ENCODE peak calls at places on chromosomes 11 and 22, in four cellular contexts. X is mesendoderm, C is H1, J is IMR-90. E is an unnamed sample. For H3K27me3, the result is how much of the 10 kb centered on the place peaks cover.

GRCh38 chr22:25760848-25761595 is 19.0 kb downstream of the MYO18B start:
- DNase-seq in X (no peak), C (no peak), J (no peak), E (no peak)

GRCh38 chr11:9573775-9574555 is 495 bp downstream of the WEE1 start:
- DNase-seq in X (no peak), C (no peak), J (no peak), E (no peak)

GRCh38 chr11:64299847-64300648 is at the start of gene CATSPERZ:
- DNase-seq in X (no peak), C (peak), J (no peak), E (no peak)

GRCh38 chr11:60887531-60887930 is 18.9 kb downstream of the PRPF19 start:
- DNase-seq in X (peak), C (peak), J (peak), E (peak)

GRCh38 chr11:14078941-14079522 is 116.5 kb downstream of the SPON1 start:
- DNase-seq in X (no peak), C (no peak), J (no peak), E (no peak)

GRCh38 chr22:46012182-46012880 is 35.4 kb upstream of the WNT7B start:
- DNase-seq in X (no peak), C (no peak), J (no peak), E (no peak)

GRCh38 chr11:68122936-68123539 is 1.9 kb upstream of the CHKA start:
- DNase-seq in X (peak), C (no peak), J (no peak), E (peak)

GRCh38 chr11:130269544-130269943 is 45.2 kb downstream of the ZBTB44 start:
- DNase-seq in X (no peak), C (no peak), J (no peak), E (no peak)

GRCh38 chr11:67689178-67689577 is 14.8 kb upstream of the ALDH3B2 start:
- DNase-seq in X (no peak), C (no peak), J (no peak), E (no peak)

GRCh38 chr11:43685483-43685882 is 4.9 kb downstream of the HSD17B12 start:
- DNase-seq in X (no peak), C (no peak), J (no peak), E (no peak)

GRCh38 chr22:41197046-41197807 is 7.9 kb upstream of the L3MBTL2 start:
- DNase-seq in X (peak), C (peak), J (peak), E (peak)

GRCh38 chr11:121464352-121464946 is 11.7 kb upstream of the SORL1-AS1 start:
- DNase-seq in X (peak), C (no peak), J (peak), E (peak)

GRCh38 chr11:68010058-68011041 is at the start of gene ALDH3B1:
- DNase-seq in X (peak), C (peak), J (peak), E (peak)

GRCh38 chr11:69483696-69484426 is 2.4 kb downstream of the LINC01488 start:
- DNase-seq in X (no peak), C (no peak), J (no peak), E (peak)

GRCh38 chr11:1000357-1000982 is 36.0 kb downstream of the MUC6 start:
- DNase-seq in X (no peak), C (no peak), J (no peak), E (no peak)

GRCh38 chr11:33772300-33772699 is 2.0 kb downstream of the FBXO3 start:
- DNase-seq in X (peak), C (no peak), J (peak), E (no peak)

GRCh38 chr22:41217553-41218157 is 12.5 kb downstream of the L3MBTL2 start:
- DNase-seq in X (peak), C (peak), J (peak), E (peak)

GRCh38 chr11:17734986-17735822 is 623 bp downstream of the KCNC1 start:
- DNase-seq in X (peak), C (peak), J (peak), E (peak)

GRCh38 chr11:115721309-115722007 is 217.2 kb upstream of the CADM1 start:
- DNase-seq in X (no peak), C (no peak), J (no peak), E (no peak)

GRCh38 chr11:125148743-125149142 is 15.8 kb upstream of the PKNOX2 start:
- DNase-seq in X (no peak), C (no peak), J (no peak), E (no peak)

GRCh38 chr11:43278302-43278956 is 33.4 kb upstream of the API5 start:
- DNase-seq in X (peak), C (peak), J (peak), E (peak)

GRCh38 chr11:120702656-120703055 is 191.1 kb downstream of the GRIK4 start:
- DNase-seq in X (no peak), C (no peak), J (no peak), E (no peak)

GRCh38 chr11:86923993-86924766 is 31.0 kb downstream of the FZD4 start:
- DNase-seq in X (peak), C (peak), J (no peak), E (peak)

GRCh38 chr11:68843052-68843561 is 1.4 kb upstream of the CPT1A start:
- DNase-seq in X (no peak), C (no peak), J (peak), E (no peak)

GRCh38 chr11:48063424-48063978 is 83.1 kb downstream of the PTPRJ start:
- DNase-seq in X (no peak), C (no peak), J (peak), E (no peak)

GRCh38 chr11:19398273-19398672 is 157.5 kb upstream of the E2F8 start:
- DNase-seq in X (no peak), C (no peak), J (peak), E (no peak)

GRCh38 chr22:22684605-22685561 is 40.5 kb downstream of the GGTLC2 start:
- DNase-seq in X (peak), C (peak), J (peak), E (peak)

GRCh38 chr11:11572386-11572785 is 49.4 kb downstream of the GALNT18 start:
- DNase-seq in X (no peak), C (no peak), J (peak), E (no peak)

GRCh38 chr11:104965735-104966134 is 2.6 kb downstream of the CASP4 start:
- DNase-seq in X (no peak), C (no peak), J (no peak), E (no peak)

GRCh38 chr11:104968856-104969776 is 742 bp upstream of the CASP4 start:
- DNase-seq in X (peak), C (peak), J (peak), E (peak)

GRCh38 chr11:104970756-104971155 is 2.4 kb upstream of the CASP4 start:
- DNase-seq in X (no peak), C (no peak), J (no peak), E (no peak)

GRCh38 chr11:104967493-104968364 is 645 bp downstream of the CASP4 start:
- DNase-seq in X (no peak), C (no peak), J (peak), E (no peak)

DNA sequence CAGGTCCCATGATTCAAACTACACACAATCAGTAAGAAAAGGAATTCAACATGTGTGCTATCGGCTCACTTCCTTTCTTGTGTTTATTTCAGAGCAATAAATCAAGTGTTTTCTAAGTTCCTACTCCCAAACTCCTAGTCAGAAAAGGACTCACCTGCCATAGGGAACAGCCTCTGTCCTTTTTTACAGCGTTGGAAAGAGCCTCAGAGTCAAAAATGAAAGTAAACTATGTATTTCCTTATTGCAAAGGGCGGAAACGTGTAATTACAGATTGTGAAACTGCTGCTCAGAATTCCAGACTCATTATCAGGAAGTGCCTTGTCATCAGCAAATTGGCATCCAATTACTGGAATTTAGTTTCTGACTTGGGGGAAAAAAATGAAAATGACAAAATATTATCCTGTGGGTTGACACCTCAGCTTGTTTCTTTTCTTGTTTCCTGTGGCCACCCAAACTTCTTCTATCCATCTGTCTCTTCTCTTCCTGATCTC is at the start of gene CASP4:
- DNase-seq in X (no peak), C (no peak), J (peak), E (no peak)
- H3K18ac ChIP-seq in X (no peak), C (no peak), J (peak), E (no peak)

DNA sequence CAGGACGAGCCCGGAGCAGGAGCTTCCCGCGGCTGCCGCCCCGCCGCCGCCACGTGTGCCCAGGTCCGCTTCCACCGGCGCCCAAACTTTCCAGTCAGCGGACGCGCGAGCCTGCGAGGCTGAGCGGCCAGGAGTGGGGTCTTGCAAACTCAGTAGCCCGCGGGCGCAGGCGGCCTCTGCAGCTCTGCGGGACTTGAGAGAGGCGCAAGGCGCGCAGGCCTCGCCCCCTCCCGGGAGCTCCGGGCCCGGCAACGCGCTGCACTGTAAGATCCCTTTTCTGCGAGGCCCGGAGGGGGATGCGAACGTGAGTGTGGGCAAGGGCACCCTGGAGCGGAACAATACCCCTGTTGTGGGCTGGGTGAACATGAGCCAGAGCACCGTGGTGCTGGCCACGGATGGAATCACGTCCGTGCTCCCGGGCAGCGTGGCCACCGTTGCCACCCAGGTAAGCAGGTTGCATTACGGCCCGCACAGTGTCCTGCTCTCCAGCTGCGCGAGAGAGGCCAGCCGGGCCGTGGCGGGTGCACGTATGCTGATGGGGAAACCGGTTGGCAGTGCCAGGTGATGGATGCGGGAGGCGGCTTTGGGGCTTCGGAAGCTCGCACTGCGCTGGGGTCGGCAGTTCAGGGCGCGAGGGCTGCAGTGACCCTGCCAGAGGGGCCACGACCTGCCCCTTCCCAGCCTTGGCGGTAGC is 2.0 kb downstream of the SLC6A5 start:
- DNase-seq in X (peak), C (peak), J (no peak), E (peak)
- H3K27me3 ChIP-seq in X (half or more), C (half or more), J (half or more), E (half or more)

GRCh38 chr11:12624595-12624994 is 49.6 kb upstream of the TEAD1 start:
- DNase-seq in X (no peak), C (no peak), J (no peak), E (no peak)
- H4K5ac ChIP-seq in X (no peak), C (no peak), J (no peak), E (no peak)

GRCh38 chr22:36586250-36586649 is 57.3 kb upstream of the EIF3D start:
- DNase-seq in X (peak), C (no peak), J (no peak), E (no peak)

GRCh38 chr22:36588285-36588684 is 59.3 kb upstream of the EIF3D start:
- DNase-seq in X (no peak), C (no peak), J (no peak), E (no peak)

GRCh38 chr22:36585841-36586240 is 56.9 kb upstream of the EIF3D start:
- DNase-seq in X (peak), C (no peak), J (peak), E (peak)

GRCh38 chr22:36586852-36587251 is 57.9 kb upstream of the EIF3D start:
- DNase-seq in X (no peak), C (no peak), J (no peak), E (no peak)

DNA sequence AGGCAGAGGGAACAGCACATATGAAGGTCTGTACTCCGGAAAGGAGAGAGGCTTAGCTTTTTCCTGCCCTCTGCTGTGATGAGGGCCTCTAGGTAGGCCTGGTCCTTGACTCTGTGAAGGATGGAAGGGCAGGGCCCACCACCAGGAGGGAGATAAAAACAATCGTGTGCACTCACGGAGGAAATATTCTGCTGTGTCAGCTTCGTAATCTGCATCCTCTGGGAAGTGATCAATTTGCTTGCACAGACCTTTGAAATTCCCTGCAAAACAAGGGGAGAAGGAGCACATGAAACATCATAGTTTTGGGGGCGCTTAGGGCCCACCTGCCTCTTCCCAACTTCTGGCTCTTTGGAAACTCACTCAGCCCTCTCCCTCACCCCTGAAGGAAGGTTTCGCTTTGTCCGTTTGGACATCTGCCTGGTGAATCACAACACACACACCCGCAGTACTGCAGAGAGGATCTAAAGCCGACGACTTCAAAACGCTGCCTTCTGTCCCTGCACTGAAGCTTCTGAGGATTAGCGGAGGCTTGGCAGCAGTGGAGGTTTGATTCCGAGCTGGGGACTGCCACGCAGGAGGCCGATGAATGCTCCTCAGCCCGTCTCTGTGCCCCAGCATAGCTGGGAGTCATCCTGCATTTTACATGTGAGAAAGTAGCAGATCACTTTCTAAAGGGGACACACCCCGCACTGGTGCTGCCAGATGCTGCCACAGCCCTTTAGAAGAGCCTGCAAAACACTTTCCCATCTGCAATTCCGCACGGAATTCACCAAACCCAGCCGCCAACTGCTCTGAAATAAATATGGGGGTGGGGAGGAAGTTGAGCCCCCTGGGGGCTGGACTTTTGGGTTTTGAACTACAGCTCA is 58.6 kb upstream of the EIF3D start:
- DNase-seq in X (no peak), C (no peak), J (peak), E (no peak)
- H3K18ac ChIP-seq in X (no peak), C (no peak), J (no peak), E (no peak)

GRCh38 chr22:20315337-20316216 is 4.3 kb downstream of the DGCR6L start:
- DNase-seq in X (no peak), C (peak), J (no peak), E (peak)
- H3K27me3 ChIP-seq in X (under half), C (under half), J (under half), E (under half)

GRCh38 chr11:96013459-96014213 is 89.7 kb upstream of the MTMR2 start:
- DNase-seq in X (peak), C (no peak), J (no peak), E (peak)

GRCh38 chr11:96016978-96017502 is 93.1 kb upstream of the MTMR2 start:
- DNase-seq in X (no peak), C (no peak), J (no peak), E (no peak)

GRCh38 chr11:96015911-96016565 is 92.1 kb upstream of the MTMR2 start:
- DNase-seq in X (peak), C (no peak), J (no peak), E (peak)

GRCh38 chr11:96012086-96012824 is 88.3 kb upstream of the MTMR2 start:
- DNase-seq in X (peak), C (no peak), J (peak), E (peak)

GRCh38 chr11:96014234-96014633 is 90.3 kb upstream of the MTMR2 start:
- DNase-seq in X (peak), C (no peak), J (peak), E (no peak)
- H4K5ac ChIP-seq in X (no peak), C (no peak), J (no peak), E (no peak)

GRCh38 chr11:66080055-66080817 is 10.2 kb downstream of the PACS1 start:
- DNase-seq in X (no peak), C (no peak), J (peak), E (no peak)
- H3K18ac ChIP-seq in X (no peak), C (no peak), J (no peak), E (no peak)

DNA sequence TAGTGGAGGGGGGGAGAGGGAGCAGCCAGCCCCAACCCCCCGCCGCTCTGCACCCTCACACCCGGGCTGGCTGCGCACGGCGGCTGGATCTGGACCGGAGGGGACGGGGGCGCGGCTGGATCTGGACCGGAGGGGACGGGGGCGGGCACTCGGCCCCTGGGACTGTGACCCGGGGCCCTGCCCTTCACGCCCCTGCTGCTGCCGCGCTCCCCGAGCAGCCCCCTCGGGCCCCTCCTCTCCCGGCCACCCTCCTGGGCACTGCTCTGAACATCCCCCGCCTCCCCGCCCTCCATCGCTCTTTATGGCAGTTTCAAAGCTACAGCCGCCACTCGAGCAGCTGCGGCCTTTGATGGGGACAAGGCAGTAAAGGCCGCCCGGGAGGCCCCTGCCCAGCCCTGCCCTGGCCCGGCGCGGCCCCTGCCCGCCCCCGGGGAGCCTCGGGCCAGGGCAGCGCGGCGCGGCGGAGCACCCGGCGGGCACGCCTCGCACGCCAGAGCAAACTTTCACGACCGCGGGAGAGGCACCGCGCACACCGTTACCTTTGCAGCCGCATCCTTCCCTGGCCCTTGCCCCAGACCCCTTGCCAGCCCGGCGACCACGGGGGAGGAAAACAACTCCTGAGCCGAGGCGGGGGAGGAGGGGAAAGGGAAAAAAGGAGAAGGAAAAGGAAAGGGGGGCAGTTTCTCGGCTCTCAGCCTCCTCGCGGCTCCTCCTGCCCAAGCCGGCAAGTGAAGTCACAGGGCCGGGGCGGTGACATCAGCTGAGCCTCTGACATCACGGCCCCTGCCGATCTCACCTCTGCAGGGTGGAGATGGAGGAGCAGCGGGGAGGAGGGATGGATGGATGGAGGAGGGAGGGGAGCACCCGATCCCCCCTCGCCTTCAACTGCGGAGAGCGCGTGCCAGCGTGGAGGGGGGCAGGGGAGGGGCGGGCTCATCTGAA is 13.1 kb upstream of the TCF20 start:
- DNase-seq in X (peak), C (peak), J (no peak), E (no peak)
- H3K27me3 ChIP-seq in X (under half), C (under half), J (under half), E (under half)